ENCODE peak calls at places on chromosomes 12 and 14, in eight cellular contexts. K is tibial artery; X is activated naive CD4-positive, alpha-beta T cell treated with anti-CD3 and anti-CD28 coated beads, Interleukin-2, amount 10 ng/mL, durations not matched to agents 7 days and 5 days; O is GM10248; Y is activated CD4-positive, alpha-beta T cell treated with anti-CD3 and anti-CD28 coated beads, Interleukin-2, amount 50 U/mL, for 1 hour; H is left ventricle myocardium superior; P is lung microvascular endothelial cell; B is epithelial cell of esophagus. N is an unnamed sample.

GRCh38 chr12:15050664-15051063 is 77.8 kb downstream of the PDE6H start:
- DNase-seq in K (no peak), X (no peak), O (no peak), Y (no peak), H (no peak), P (no peak), B (peak; percentile 53), N (no peak)

GRCh38 chr12:46678441-46678840 is 147.4 kb downstream of the SLC38A4 start:
- DNase-seq in K (no peak), X (no peak), O (no peak), Y (no peak), H (no peak), P (no peak), B (peak; percentile 93), N (no peak)

GRCh38 chr14:68309121-68309520 is 483.7 kb downstream of the ZFP36L1 start:
- DNase-seq in K (no peak), X (no peak), O (no peak), Y (no peak), H (no peak), P (no peak), B (peak; percentile 36), N (no peak)

GRCh38 chr12:8544295-8544694 is 3.6 kb upstream of the CLEC4E start:
- DNase-seq in K (peak; percentile 74), X (peak; percentile 85), O (peak; percentile 70), Y (peak; percentile 66), H (peak; percentile 52), P (peak; percentile 73), B (peak; percentile 76), N (peak; percentile 37)

GRCh38 chr12:53972152-53972702 is 699 bp upstream of the HOXC11 start:
- DNase-seq in K (peak; percentile 82), X (no peak), O (no peak), Y (no peak), H (no peak), P (no peak), B (peak; percentile 36), N (no peak)

GRCh38 chr12:57090456-57090855 is 1.5 kb downstream of the NAB2 start:
- DNase-seq in K (no peak), X (no peak), O (peak; percentile 6), Y (no peak), H (no peak), P (no peak), B (no peak), N (no peak)

GRCh38 chr12:67355428-67356385 is 86.5 kb downstream of the CAND1 start:
- DNase-seq in K (no peak), X (no peak), O (peak; percentile 28), Y (peak; percentile 1), H (no peak), P (peak; percentile 62), B (peak; percentile 58), N (peak; percentile 5)

GRCh38 chr14:23633160-23633701 is 2.9 kb upstream of the DHRS2 start:
- DNase-seq in K (no peak), X (no peak), O (peak; percentile 12), Y (no peak), H (no peak), P (no peak), B (peak; percentile 28), N (no peak)

GRCh38 chr12:49703647-49704137 is 3.5 kb downstream of the FMNL3 start:
- DNase-seq in K (no peak), X (peak; percentile 25), O (peak; percentile 47), Y (no peak), H (no peak), P (peak; percentile 93), B (peak; percentile 26), N (peak; percentile 25)

GRCh38 chr14:22955702-22956575 is 951 bp downstream of the HAUS4 start:
- DNase-seq in K (no peak), X (no peak), O (no peak), Y (no peak), H (no peak), P (no peak), B (peak; percentile 89), N (no peak)

GRCh38 chr12:49649445-49649844 is 26.1 kb downstream of the PRPF40B start:
- DNase-seq in K (no peak), X (no peak), O (no peak), Y (no peak), H (no peak), P (no peak), B (no peak), N (no peak)

GRCh38 chr12:77924703-77925102 is 94.0 kb downstream of the NAV3 start:
- DNase-seq in K (no peak), X (no peak), O (no peak), Y (no peak), H (no peak), P (no peak), B (no peak), N (no peak)

GRCh38 chr12:115667116-115667515 is 610.4 kb downstream of the MED13L start:
- DNase-seq in K (no peak), X (no peak), O (no peak), Y (no peak), H (no peak), P (no peak), B (no peak), N (no peak)

GRCh38 chr12:14723763-14724162 is 27.4 kb upstream of the GUCY2C start:
- DNase-seq in K (peak; percentile 70), X (peak; percentile 73), O (peak; percentile 49), Y (peak; percentile 52), H (peak; percentile 64), P (peak; percentile 77), B (peak; percentile 70), N (peak; percentile 49)

GRCh38 chr12:102504871-102505270 is 24.5 kb upstream of the IGF1 start:
- DNase-seq in K (no peak), X (no peak), O (no peak), Y (no peak), H (no peak), P (no peak), B (no peak), N (no peak)

GRCh38 chr14:68399971-68400370 is 392.9 kb downstream of the ZFP36L1 start:
- DNase-seq in K (no peak), X (no peak), O (no peak), Y (no peak), H (no peak), P (no peak), B (no peak), N (no peak)

GRCh38 chr12:71011261-71011660 is 90.7 kb upstream of the PTPRR start:
- DNase-seq in K (no peak), X (no peak), O (no peak), Y (no peak), H (no peak), P (no peak), B (peak; percentile 32), N (no peak)

GRCh38 chr12:28024231-28024995 is 51.9 kb upstream of the PTHLH start:
- DNase-seq in K (no peak), X (no peak), O (no peak), Y (no peak), H (no peak), P (peak; percentile 83), B (peak; percentile 91), N (no peak)

GRCh38 chr12:14326699-14327098 is 38.8 kb upstream of the ATF7IP start:
- DNase-seq in K (no peak), X (no peak), O (no peak), Y (no peak), H (no peak), P (no peak), B (no peak), N (no peak)

GRCh38 chr14:100577321-100577985 is 9.8 kb downstream of the BEGAIN start:
- DNase-seq in K (peak; percentile 63), X (no peak), O (no peak), Y (no peak), H (peak; percentile 23), P (no peak), B (no peak), N (no peak)

GRCh38 chr14:58072288-58073071 is 79.5 kb downstream of the ARMH4 start:
- DNase-seq in K (peak; percentile 69), X (peak; percentile 63), O (peak; percentile 41), Y (peak; percentile 21), H (no peak), P (peak; percentile 76), B (peak; percentile 77), N (peak; percentile 2)

GRCh38 chr12:57151741-57152407 is 4.5 kb upstream of the LRP1-AS start:
- DNase-seq in K (peak; percentile 84), X (no peak), O (no peak), Y (no peak), H (peak; percentile 66), P (peak; percentile 51), B (peak; percentile 66), N (no peak)

GRCh38 chr14:63899953-63900352 is 47.1 kb downstream of the SYNE2 start:
- DNase-seq in K (no peak), X (no peak), O (no peak), Y (no peak), H (no peak), P (peak; percentile 23), B (no peak), N (no peak)

GRCh38 chr12:106287364-106287763 is 15.2 kb upstream of the TCP11L2 start:
- DNase-seq in K (no peak), X (no peak), O (no peak), Y (no peak), H (no peak), P (no peak), B (no peak), N (no peak)

GRCh38 chr14:85233756-85234545 is 296.0 kb upstream of the FLRT2 start:
- DNase-seq in K (no peak), X (no peak), O (no peak), Y (no peak), H (no peak), P (peak; percentile 82), B (peak; percentile 91), N (no peak)